ENCODE peak calls at places on chromosomes 6 and 20, in ten cellular contexts. One of them, this sample, is unnamed.

GRCh38 chr6:44217332-44218143 is 812 bp downstream of the MYMX start:
- DNase-seq in nephron progenitor cell: peak
- DNase-seq in B cell: no peak
- DNase-seq in transverse colon: peak
- DNase-seq in lower leg skin: no peak
- DNase-seq in HFFc6: no peak
- DNase-seq in mucosa of descending colon: no peak
- DNase-seq in stomach: peak
- DNase-seq in AG10803: peak
- DNase-seq in pancreas: peak
- DNase-seq in this sample: no peak

GRCh38 chr6:106894978-106895702 is 79.4 kb downstream of the CD24 start:
- DNase-seq in nephron progenitor cell: no peak
- DNase-seq in B cell: no peak
- DNase-seq in transverse colon: no peak
- DNase-seq in lower leg skin: no peak
- DNase-seq in HFFc6: no peak
- DNase-seq in mucosa of descending colon: no peak
- DNase-seq in stomach: peak
- DNase-seq in AG10803: peak
- DNase-seq in pancreas: peak
- DNase-seq in this sample: no peak

GRCh38 chr6:46215213-46215612 is 44.4 kb upstream of the ENPP5 start:
- DNase-seq in nephron progenitor cell: no peak
- DNase-seq in B cell: no peak
- DNase-seq in transverse colon: no peak
- DNase-seq in lower leg skin: no peak
- DNase-seq in HFFc6: no peak
- DNase-seq in mucosa of descending colon: no peak
- DNase-seq in stomach: no peak
- DNase-seq in AG10803: no peak
- DNase-seq in pancreas: no peak
- DNase-seq in this sample: no peak

GRCh38 chr6:92371211-92371610 is 1048.1 kb downstream of the EPHA7 start:
- DNase-seq in nephron progenitor cell: no peak
- DNase-seq in B cell: no peak
- DNase-seq in transverse colon: no peak
- DNase-seq in lower leg skin: no peak
- DNase-seq in HFFc6: no peak
- DNase-seq in mucosa of descending colon: no peak
- DNase-seq in stomach: no peak
- DNase-seq in AG10803: no peak
- DNase-seq in pancreas: no peak
- DNase-seq in this sample: no peak

GRCh38 chr6:29561091-29561490 is 1.6 kb upstream of the UBD start:
- DNase-seq in nephron progenitor cell: no peak
- DNase-seq in B cell: no peak
- DNase-seq in transverse colon: no peak
- DNase-seq in lower leg skin: no peak
- DNase-seq in HFFc6: no peak
- DNase-seq in mucosa of descending colon: no peak
- DNase-seq in stomach: no peak
- DNase-seq in AG10803: no peak
- DNase-seq in pancreas: no peak
- DNase-seq in this sample: no peak

GRCh38 chr6:160979063-160979708 is 12.4 kb upstream of the MAP3K4 start:
- DNase-seq in nephron progenitor cell: no peak
- DNase-seq in B cell: no peak
- DNase-seq in transverse colon: no peak
- DNase-seq in lower leg skin: no peak
- DNase-seq in HFFc6: peak
- DNase-seq in mucosa of descending colon: no peak
- DNase-seq in stomach: no peak
- DNase-seq in AG10803: peak
- DNase-seq in pancreas: no peak
- DNase-seq in this sample: no peak

GRCh38 chr6:82144007-82144851 is 103.3 kb downstream of the IBTK start:
- DNase-seq in nephron progenitor cell: no peak
- DNase-seq in B cell: no peak
- DNase-seq in transverse colon: peak
- DNase-seq in lower leg skin: peak
- DNase-seq in HFFc6: peak
- DNase-seq in mucosa of descending colon: no peak
- DNase-seq in stomach: no peak
- DNase-seq in AG10803: peak
- DNase-seq in pancreas: no peak
- DNase-seq in this sample: no peak

GRCh38 chr6:165701005-165701404 is 38.0 kb upstream of the PDE10A start:
- DNase-seq in nephron progenitor cell: no peak
- DNase-seq in B cell: no peak
- DNase-seq in transverse colon: no peak
- DNase-seq in lower leg skin: no peak
- DNase-seq in HFFc6: no peak
- DNase-seq in mucosa of descending colon: no peak
- DNase-seq in stomach: no peak
- DNase-seq in AG10803: no peak
- DNase-seq in pancreas: no peak
- DNase-seq in this sample: no peak

GRCh38 chr20:9359561-9360308 is 154.7 kb upstream of the LAMP5 start:
- DNase-seq in nephron progenitor cell: peak
- DNase-seq in B cell: no peak
- DNase-seq in transverse colon: peak
- DNase-seq in lower leg skin: peak
- DNase-seq in HFFc6: peak
- DNase-seq in mucosa of descending colon: peak
- DNase-seq in stomach: peak
- DNase-seq in AG10803: peak
- DNase-seq in pancreas: peak
- DNase-seq in this sample: peak

GRCh38 chr6:159097256-159097655 is 52.5 kb upstream of the TAGAP start:
- DNase-seq in nephron progenitor cell: no peak
- DNase-seq in B cell: no peak
- DNase-seq in transverse colon: no peak
- DNase-seq in lower leg skin: no peak
- DNase-seq in HFFc6: no peak
- DNase-seq in mucosa of descending colon: no peak
- DNase-seq in stomach: no peak
- DNase-seq in AG10803: no peak
- DNase-seq in pancreas: no peak
- DNase-seq in this sample: peak

GRCh38 chr20:64233725-64234124 is 21.8 kb upstream of the PCMTD2 start:
- DNase-seq in nephron progenitor cell: no peak
- DNase-seq in B cell: no peak
- DNase-seq in transverse colon: no peak
- DNase-seq in lower leg skin: no peak
- DNase-seq in HFFc6: no peak
- DNase-seq in mucosa of descending colon: peak
- DNase-seq in stomach: peak
- DNase-seq in AG10803: no peak
- DNase-seq in pancreas: peak
- DNase-seq in this sample: no peak

GRCh38 chr20:14337400-14338171 is at the start of gene FLRT3:
- DNase-seq in nephron progenitor cell: peak
- DNase-seq in B cell: peak
- DNase-seq in transverse colon: peak
- DNase-seq in lower leg skin: peak
- DNase-seq in HFFc6: peak
- DNase-seq in mucosa of descending colon: peak
- DNase-seq in stomach: peak
- DNase-seq in AG10803: peak
- DNase-seq in pancreas: peak
- DNase-seq in this sample: peak

GRCh38 chr20:32772046-32772445 is 9.9 kb downstream of the DNMT3B start:
- DNase-seq in nephron progenitor cell: no peak
- DNase-seq in B cell: no peak
- DNase-seq in transverse colon: no peak
- DNase-seq in lower leg skin: no peak
- DNase-seq in HFFc6: no peak
- DNase-seq in mucosa of descending colon: no peak
- DNase-seq in stomach: no peak
- DNase-seq in AG10803: no peak
- DNase-seq in pancreas: no peak
- DNase-seq in this sample: no peak

DNA sequence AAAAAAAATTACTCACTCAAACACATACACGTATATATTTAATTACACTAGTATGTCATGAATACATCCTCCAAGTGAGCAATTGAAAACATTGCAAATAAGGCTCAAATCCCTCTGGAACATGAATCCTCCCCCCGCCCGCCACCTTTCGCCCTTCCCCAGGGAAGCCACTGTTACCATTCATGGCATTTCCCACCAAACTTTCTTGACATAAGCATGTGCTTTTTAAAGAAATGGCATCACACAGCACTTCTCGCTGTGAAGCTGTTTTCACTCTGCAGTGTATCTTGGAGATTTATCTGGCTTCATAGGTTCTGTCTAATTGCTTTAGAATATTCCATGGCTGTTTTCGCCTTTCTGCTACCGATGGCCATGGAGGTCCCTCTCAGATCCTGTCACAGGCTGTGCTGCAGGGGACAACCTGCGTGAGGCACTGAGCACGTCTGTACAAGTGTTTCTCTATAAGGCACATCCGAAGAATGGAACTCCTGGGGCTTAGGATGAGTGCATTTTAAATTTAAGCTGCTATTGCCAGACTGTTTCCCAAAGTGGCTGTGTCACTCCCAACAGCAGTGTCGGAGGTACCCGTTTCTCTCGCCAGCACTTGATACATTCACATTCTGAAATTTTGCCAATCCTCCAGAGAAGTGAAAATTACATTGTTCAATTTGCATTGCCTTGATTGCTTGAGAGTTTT is 22.2 kb upstream of the PHACTR3 start:
- DNase-seq in nephron progenitor cell: no peak
- DNase-seq in B cell: no peak
- DNase-seq in transverse colon: no peak
- DNase-seq in lower leg skin: no peak
- DNase-seq in HFFc6: no peak
- DNase-seq in mucosa of descending colon: no peak
- DNase-seq in stomach: no peak
- DNase-seq in AG10803: no peak
- DNase-seq in pancreas: no peak
- DNase-seq in this sample: no peak
- TF ChIP-seq CTCF in nephron progenitor cell: no peak
- TF ChIP-seq CTCF in B cell: no peak
- TF ChIP-seq CTCF in transverse colon: no peak
- TF ChIP-seq CTCF in lower leg skin: no peak
- TF ChIP-seq CTCF in HFFc6: no peak
- TF ChIP-seq CTCF in mucosa of descending colon: no peak
- TF ChIP-seq CTCF in stomach: no peak
- TF ChIP-seq CTCF in AG10803: no peak
- TF ChIP-seq CTCF in pancreas: no peak
- TF ChIP-seq CTCF in this sample: no peak

DNA sequence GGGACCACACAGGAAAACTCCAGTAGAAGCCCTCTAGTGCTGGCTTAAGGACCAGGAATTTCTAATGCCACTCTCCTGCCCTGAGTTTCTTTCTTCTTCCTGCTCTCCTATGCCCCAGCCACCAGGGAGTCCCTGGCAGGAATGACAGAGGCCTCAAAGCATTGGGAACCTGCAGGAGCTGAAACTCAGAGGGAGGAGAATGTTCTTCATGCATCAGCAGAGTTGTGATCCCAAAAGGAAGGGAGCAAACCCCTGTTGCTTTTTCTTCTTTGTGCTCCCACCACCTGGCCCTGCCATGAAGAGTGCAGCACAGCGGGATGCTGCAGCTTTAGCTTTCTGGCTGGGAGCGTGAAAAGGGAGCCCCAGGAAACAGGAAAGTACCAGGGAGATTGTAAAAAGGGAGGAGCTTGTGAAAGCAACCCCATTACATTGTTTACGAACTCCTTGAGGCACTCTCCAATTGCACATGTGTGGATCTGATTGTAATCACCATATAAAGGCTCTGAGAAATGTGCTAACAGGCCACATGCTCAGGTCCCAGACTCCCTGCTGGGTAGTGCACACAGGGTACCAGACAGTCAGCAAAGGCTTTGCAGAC is 34.7 kb upstream of the FKBP1A start:
- DNase-seq in nephron progenitor cell: no peak
- DNase-seq in B cell: no peak
- DNase-seq in transverse colon: no peak
- DNase-seq in lower leg skin: no peak
- DNase-seq in HFFc6: peak
- DNase-seq in mucosa of descending colon: no peak
- DNase-seq in stomach: no peak
- DNase-seq in AG10803: peak
- DNase-seq in pancreas: no peak
- DNase-seq in this sample: no peak
- TF ChIP-seq CTCF in nephron progenitor cell: no peak
- TF ChIP-seq CTCF in B cell: no peak
- TF ChIP-seq CTCF in transverse colon: no peak
- TF ChIP-seq CTCF in lower leg skin: no peak
- TF ChIP-seq CTCF in HFFc6: peak
- TF ChIP-seq CTCF in mucosa of descending colon: no peak
- TF ChIP-seq CTCF in stomach: no peak
- TF ChIP-seq CTCF in AG10803: peak
- TF ChIP-seq CTCF in pancreas: no peak
- TF ChIP-seq CTCF in this sample: no peak

GRCh38 chr6:39003072-39003471 is 45.5 kb upstream of the GLP1R start:
- DNase-seq in nephron progenitor cell: peak
- DNase-seq in B cell: no peak
- DNase-seq in transverse colon: no peak
- DNase-seq in lower leg skin: no peak
- DNase-seq in HFFc6: no peak
- DNase-seq in mucosa of descending colon: no peak
- DNase-seq in stomach: no peak
- DNase-seq in AG10803: no peak
- DNase-seq in pancreas: no peak
- DNase-seq in this sample: peak
- TF ChIP-seq CTCF in nephron progenitor cell: peak
- TF ChIP-seq CTCF in B cell: no peak
- TF ChIP-seq CTCF in transverse colon: no peak
- TF ChIP-seq CTCF in lower leg skin: no peak
- TF ChIP-seq CTCF in HFFc6: no peak
- TF ChIP-seq CTCF in mucosa of descending colon: no peak
- TF ChIP-seq CTCF in stomach: no peak
- TF ChIP-seq CTCF in AG10803: peak
- TF ChIP-seq CTCF in pancreas: no peak
- TF ChIP-seq CTCF in this sample: peak

GRCh38 chr6:24494726-24495515 is at the start of gene ALDH5A1:
- DNase-seq in nephron progenitor cell: peak
- DNase-seq in B cell: peak
- DNase-seq in transverse colon: peak
- DNase-seq in lower leg skin: peak
- DNase-seq in HFFc6: no peak
- DNase-seq in mucosa of descending colon: peak
- DNase-seq in stomach: peak
- DNase-seq in AG10803: peak
- DNase-seq in pancreas: peak
- DNase-seq in this sample: peak
- TF ChIP-seq CTCF in nephron progenitor cell: no peak
- TF ChIP-seq CTCF in B cell: peak
- TF ChIP-seq CTCF in transverse colon: no peak
- TF ChIP-seq CTCF in lower leg skin: no peak
- TF ChIP-seq CTCF in HFFc6: no peak
- TF ChIP-seq CTCF in mucosa of descending colon: no peak
- TF ChIP-seq CTCF in stomach: no peak
- TF ChIP-seq CTCF in AG10803: peak
- TF ChIP-seq CTCF in pancreas: no peak
- TF ChIP-seq CTCF in this sample: peak

GRCh38 chr6:120671519-120671918 is 662.8 kb downstream of the TBC1D32 start:
- DNase-seq in nephron progenitor cell: peak
- DNase-seq in B cell: no peak
- DNase-seq in transverse colon: no peak
- DNase-seq in lower leg skin: no peak
- DNase-seq in HFFc6: no peak
- DNase-seq in mucosa of descending colon: no peak
- DNase-seq in stomach: no peak
- DNase-seq in AG10803: no peak
- DNase-seq in pancreas: no peak
- DNase-seq in this sample: no peak
- TF ChIP-seq CTCF in nephron progenitor cell: no peak
- TF ChIP-seq CTCF in B cell: no peak
- TF ChIP-seq CTCF in transverse colon: no peak
- TF ChIP-seq CTCF in lower leg skin: no peak
- TF ChIP-seq CTCF in HFFc6: no peak
- TF ChIP-seq CTCF in mucosa of descending colon: no peak
- TF ChIP-seq CTCF in stomach: no peak
- TF ChIP-seq CTCF in AG10803: no peak
- TF ChIP-seq CTCF in pancreas: no peak
- TF ChIP-seq CTCF in this sample: no peak